ENCODE peak calls at places on chromosome 19, in six cellular contexts. One of them, this sample, is unnamed.

GRCh38 chr19:46361915-46362314 is 15.0 kb downstream of the PPP5C start:
- DNase-seq in neural progenitor cell: no peak
- DNase-seq in lower lobe of right lung: no peak
- DNase-seq in NCI-H2081: no peak
- DNase-seq in fibroblast of lung: peak
- DNase-seq in GM12891: no peak
- DNase-seq in this sample: no peak

GRCh38 chr19:30459859-30460258 is 87.7 kb downstream of the ZNF536 start:
- DNase-seq in neural progenitor cell: no peak
- DNase-seq in lower lobe of right lung: no peak
- DNase-seq in NCI-H2081: no peak
- DNase-seq in fibroblast of lung: no peak
- DNase-seq in GM12891: no peak
- DNase-seq in this sample: no peak

GRCh38 chr19:18041054-18041453 is 33.1 kb downstream of the ARRDC2 start:
- DNase-seq in neural progenitor cell: no peak
- DNase-seq in lower lobe of right lung: no peak
- DNase-seq in NCI-H2081: no peak
- DNase-seq in fibroblast of lung: no peak
- DNase-seq in GM12891: no peak
- DNase-seq in this sample: no peak

GRCh38 chr19:34962945-34963530 is 991 bp downstream of the ZNF792 start:
- DNase-seq in neural progenitor cell: no peak
- DNase-seq in lower lobe of right lung: no peak
- DNase-seq in NCI-H2081: no peak
- DNase-seq in fibroblast of lung: no peak
- DNase-seq in GM12891: no peak
- DNase-seq in this sample: no peak

GRCh38 chr19:46492841-46493235 is 2.8 kb downstream of the PNMA8B start:
- DNase-seq in neural progenitor cell: peak
- DNase-seq in lower lobe of right lung: no peak
- DNase-seq in NCI-H2081: no peak
- DNase-seq in fibroblast of lung: no peak
- DNase-seq in GM12891: no peak
- DNase-seq in this sample: no peak

GRCh38 chr19:6109947-6110346 is 353 bp downstream of the RFX2 start:
- DNase-seq in neural progenitor cell: no peak
- DNase-seq in lower lobe of right lung: no peak
- DNase-seq in NCI-H2081: no peak
- DNase-seq in fibroblast of lung: no peak
- DNase-seq in GM12891: no peak
- DNase-seq in this sample: no peak

GRCh38 chr19:6925801-6926751 is 38.7 kb downstream of the ADGRE1 start:
- DNase-seq in neural progenitor cell: no peak
- DNase-seq in lower lobe of right lung: no peak
- DNase-seq in NCI-H2081: no peak
- DNase-seq in fibroblast of lung: no peak
- DNase-seq in GM12891: no peak
- DNase-seq in this sample: no peak

GRCh38 chr19:58559275-58560006 is 1.0 kb upstream of the UBE2M start:
- DNase-seq in neural progenitor cell: peak
- DNase-seq in lower lobe of right lung: peak
- DNase-seq in NCI-H2081: no peak
- DNase-seq in fibroblast of lung: peak
- DNase-seq in GM12891: peak
- DNase-seq in this sample: no peak

GRCh38 chr19:11088508-11089253 is 582 bp upstream of the LDLR start:
- DNase-seq in neural progenitor cell: no peak
- DNase-seq in lower lobe of right lung: no peak
- DNase-seq in NCI-H2081: no peak
- DNase-seq in fibroblast of lung: no peak
- DNase-seq in GM12891: no peak
- DNase-seq in this sample: no peak